ENCODE peak calls at places on chromosome 10, in nine cellular contexts. One of them, this sample, is unnamed.

GRCh38 chr10:119303886-119304285 is 96.5 kb downstream of the GRK5 start:
- DNase-seq in B cell: no peak
- DNase-seq in heart left ventricle: peak; percentile 18
- DNase-seq in cardiac fibroblast: no peak
- DNase-seq in progenitor cell of endocrine pancreas: no peak
- DNase-seq in WTC11: no peak
- DNase-seq in brain microvascular endothelial cell: no peak
- DNase-seq in neural crest cell: no peak
- DNase-seq in GM10248: no peak
- DNase-seq in this sample: peak; percentile 19

GRCh38 chr10:127145173-127145572 is 51.2 kb downstream of the INSYN2A start:
- DNase-seq in B cell: no peak
- DNase-seq in heart left ventricle: no peak
- DNase-seq in cardiac fibroblast: no peak
- DNase-seq in progenitor cell of endocrine pancreas: no peak
- DNase-seq in WTC11: no peak
- DNase-seq in brain microvascular endothelial cell: peak; percentile 63
- DNase-seq in neural crest cell: no peak
- DNase-seq in GM10248: no peak
- DNase-seq in this sample: no peak

GRCh38 chr10:5036511-5036910 is 32.9 kb upstream of the AKR1C2 start:
- DNase-seq in B cell: no peak
- DNase-seq in heart left ventricle: no peak
- DNase-seq in cardiac fibroblast: no peak
- DNase-seq in progenitor cell of endocrine pancreas: no peak
- DNase-seq in WTC11: no peak
- DNase-seq in brain microvascular endothelial cell: no peak
- DNase-seq in neural crest cell: no peak
- DNase-seq in GM10248: no peak
- DNase-seq in this sample: no peak

GRCh38 chr10:27822286-27822685 is 76.7 kb upstream of the MKX start:
- DNase-seq in B cell: no peak
- DNase-seq in heart left ventricle: no peak
- DNase-seq in cardiac fibroblast: peak; percentile 7
- DNase-seq in progenitor cell of endocrine pancreas: no peak
- DNase-seq in WTC11: no peak
- DNase-seq in brain microvascular endothelial cell: peak; percentile 50
- DNase-seq in neural crest cell: no peak
- DNase-seq in GM10248: no peak
- DNase-seq in this sample: no peak

GRCh38 chr10:16260388-16260787 is 176.4 kb upstream of the PTER start:
- DNase-seq in B cell: no peak
- DNase-seq in heart left ventricle: no peak
- DNase-seq in cardiac fibroblast: no peak
- DNase-seq in progenitor cell of endocrine pancreas: no peak
- DNase-seq in WTC11: no peak
- DNase-seq in brain microvascular endothelial cell: no peak
- DNase-seq in neural crest cell: no peak
- DNase-seq in GM10248: no peak
- DNase-seq in this sample: no peak

GRCh38 chr10:34097682-34098081 is 717.4 kb downstream of the PARD3 start:
- DNase-seq in B cell: no peak
- DNase-seq in heart left ventricle: no peak
- DNase-seq in cardiac fibroblast: no peak
- DNase-seq in progenitor cell of endocrine pancreas: no peak
- DNase-seq in WTC11: no peak
- DNase-seq in brain microvascular endothelial cell: no peak
- DNase-seq in neural crest cell: no peak
- DNase-seq in GM10248: no peak
- DNase-seq in this sample: no peak

GRCh38 chr10:90935581-90936292 is 14.8 kb upstream of the ANKRD1 start:
- DNase-seq in B cell: no peak
- DNase-seq in heart left ventricle: no peak
- DNase-seq in cardiac fibroblast: no peak
- DNase-seq in progenitor cell of endocrine pancreas: no peak
- DNase-seq in WTC11: no peak
- DNase-seq in brain microvascular endothelial cell: no peak
- DNase-seq in neural crest cell: no peak
- DNase-seq in GM10248: no peak
- DNase-seq in this sample: no peak

GRCh38 chr10:119377905-119378736 is 164.4 kb downstream of the RGS10 start:
- DNase-seq in B cell: no peak
- DNase-seq in heart left ventricle: peak; percentile 82
- DNase-seq in cardiac fibroblast: no peak
- DNase-seq in progenitor cell of endocrine pancreas: no peak
- DNase-seq in WTC11: no peak
- DNase-seq in brain microvascular endothelial cell: no peak
- DNase-seq in neural crest cell: no peak
- DNase-seq in GM10248: no peak
- DNase-seq in this sample: no peak

GRCh38 chr10:127408733-127409132 is 140.4 kb upstream of the NPS start:
- DNase-seq in B cell: no peak
- DNase-seq in heart left ventricle: no peak
- DNase-seq in cardiac fibroblast: no peak
- DNase-seq in progenitor cell of endocrine pancreas: no peak
- DNase-seq in WTC11: no peak
- DNase-seq in brain microvascular endothelial cell: no peak
- DNase-seq in neural crest cell: no peak
- DNase-seq in GM10248: no peak
- DNase-seq in this sample: no peak

GRCh38 chr10:15461353-15462108 is 90.4 kb upstream of the FAM171A1 start:
- DNase-seq in B cell: no peak
- DNase-seq in heart left ventricle: peak; percentile 26
- DNase-seq in cardiac fibroblast: peak; percentile 69
- DNase-seq in progenitor cell of endocrine pancreas: no peak
- DNase-seq in WTC11: no peak
- DNase-seq in brain microvascular endothelial cell: peak; percentile 69
- DNase-seq in neural crest cell: no peak
- DNase-seq in GM10248: no peak
- DNase-seq in this sample: no peak

GRCh38 chr10:49279015-49279880 is 19.7 kb upstream of the C10orf71 start:
- DNase-seq in B cell: no peak
- DNase-seq in heart left ventricle: no peak
- DNase-seq in cardiac fibroblast: no peak
- DNase-seq in progenitor cell of endocrine pancreas: no peak
- DNase-seq in WTC11: no peak
- DNase-seq in brain microvascular endothelial cell: no peak
- DNase-seq in neural crest cell: no peak
- DNase-seq in GM10248: no peak
- DNase-seq in this sample: no peak

GRCh38 chr10:28909875-28910274 is 232.6 kb downstream of the BAMBI start:
- DNase-seq in B cell: no peak
- DNase-seq in heart left ventricle: no peak
- DNase-seq in cardiac fibroblast: no peak
- DNase-seq in progenitor cell of endocrine pancreas: no peak
- DNase-seq in WTC11: no peak
- DNase-seq in brain microvascular endothelial cell: no peak
- DNase-seq in neural crest cell: no peak
- DNase-seq in GM10248: no peak
- DNase-seq in this sample: no peak

GRCh38 chr10:86035791-86036543 is 330.6 kb downstream of the GRID1 start:
- DNase-seq in B cell: no peak
- DNase-seq in heart left ventricle: peak; percentile 38
- DNase-seq in cardiac fibroblast: no peak
- DNase-seq in progenitor cell of endocrine pancreas: no peak
- DNase-seq in WTC11: no peak
- DNase-seq in brain microvascular endothelial cell: no peak
- DNase-seq in neural crest cell: no peak
- DNase-seq in GM10248: no peak
- DNase-seq in this sample: peak; percentile 66

GRCh38 chr10:3486346-3487065 is 298.5 kb downstream of the KLF6 start:
- DNase-seq in B cell: no peak
- DNase-seq in heart left ventricle: no peak
- DNase-seq in cardiac fibroblast: no peak
- DNase-seq in progenitor cell of endocrine pancreas: peak; percentile 46
- DNase-seq in WTC11: peak; percentile 83
- DNase-seq in brain microvascular endothelial cell: no peak
- DNase-seq in neural crest cell: no peak
- DNase-seq in GM10248: no peak
- DNase-seq in this sample: no peak

GRCh38 chr10:124586142-124586541 is 124.5 kb downstream of the LHPP start:
- DNase-seq in B cell: peak; percentile 30
- DNase-seq in heart left ventricle: no peak
- DNase-seq in cardiac fibroblast: no peak
- DNase-seq in progenitor cell of endocrine pancreas: no peak
- DNase-seq in WTC11: no peak
- DNase-seq in brain microvascular endothelial cell: no peak
- DNase-seq in neural crest cell: no peak
- DNase-seq in GM10248: no peak
- DNase-seq in this sample: no peak

DNA sequence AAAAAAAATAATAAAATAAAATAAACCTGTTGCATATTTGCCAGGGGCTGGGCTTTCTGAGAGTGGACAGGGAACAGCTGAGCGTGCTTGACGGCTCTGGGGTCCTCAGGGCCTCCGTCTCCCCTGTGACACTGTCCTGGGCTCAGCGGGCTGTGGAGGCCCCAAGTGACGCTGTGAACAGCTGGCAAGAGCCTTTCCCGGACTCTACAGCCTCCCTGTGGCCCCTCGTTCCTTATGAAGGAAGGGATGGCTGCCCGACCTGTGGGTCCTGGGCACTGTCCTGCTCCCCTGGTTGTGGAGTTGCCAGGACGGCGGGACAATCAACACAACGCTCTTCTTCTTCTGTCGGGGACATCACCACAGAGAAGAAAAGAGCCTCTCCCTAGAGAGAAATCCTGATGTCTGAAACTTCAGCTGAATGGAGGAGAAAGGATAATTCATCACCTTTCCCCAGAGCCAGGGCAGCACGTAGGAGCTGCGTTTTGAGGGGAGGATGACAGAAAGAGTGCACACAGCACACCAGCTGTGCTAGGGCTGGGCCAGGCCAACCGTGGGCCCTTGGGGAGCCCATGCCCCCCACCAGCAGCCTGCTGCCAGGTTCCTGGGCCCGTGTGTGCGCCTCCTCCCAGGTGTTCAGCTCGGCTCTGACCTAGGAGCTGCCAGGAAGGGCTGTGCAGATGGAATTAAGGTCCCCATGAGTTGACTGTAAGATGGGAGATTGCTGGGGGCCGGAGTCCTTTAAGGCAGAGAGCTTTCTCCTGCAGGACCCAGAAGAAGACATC is 45.5 kb downstream of the RBM17 start:
- DNase-seq in B cell: no peak
- DNase-seq in heart left ventricle: no peak
- DNase-seq in cardiac fibroblast: no peak
- DNase-seq in progenitor cell of endocrine pancreas: no peak
- DNase-seq in WTC11: no peak
- DNase-seq in brain microvascular endothelial cell: no peak
- DNase-seq in neural crest cell: no peak
- DNase-seq in GM10248: no peak
- DNase-seq in this sample: no peak
- TF ChIP-seq CTCF in B cell: no peak
- TF ChIP-seq CTCF in heart left ventricle: no peak
- TF ChIP-seq CTCF in cardiac fibroblast: no peak
- TF ChIP-seq CTCF in progenitor cell of endocrine pancreas: no peak
- TF ChIP-seq CTCF in WTC11: no peak
- TF ChIP-seq CTCF in brain microvascular endothelial cell: no peak
- TF ChIP-seq CTCF in neural crest cell: no peak
- TF ChIP-seq CTCF in GM10248: no peak
- TF ChIP-seq CTCF in this sample: no peak

GRCh38 chr10:31070691-31071090 is 39.0 kb upstream of the ZNF438 start:
- DNase-seq in B cell: no peak
- DNase-seq in heart left ventricle: no peak
- DNase-seq in cardiac fibroblast: no peak
- DNase-seq in progenitor cell of endocrine pancreas: no peak
- DNase-seq in WTC11: no peak
- DNase-seq in brain microvascular endothelial cell: no peak
- DNase-seq in neural crest cell: no peak
- DNase-seq in GM10248: no peak
- DNase-seq in this sample: no peak
- TF ChIP-seq CTCF in B cell: no peak
- TF ChIP-seq CTCF in heart left ventricle: no peak
- TF ChIP-seq CTCF in cardiac fibroblast: no peak
- TF ChIP-seq CTCF in progenitor cell of endocrine pancreas: no peak
- TF ChIP-seq CTCF in WTC11: no peak
- TF ChIP-seq CTCF in brain microvascular endothelial cell: no peak
- TF ChIP-seq CTCF in neural crest cell: no peak
- TF ChIP-seq CTCF in GM10248: no peak
- TF ChIP-seq CTCF in this sample: no peak

DNA sequence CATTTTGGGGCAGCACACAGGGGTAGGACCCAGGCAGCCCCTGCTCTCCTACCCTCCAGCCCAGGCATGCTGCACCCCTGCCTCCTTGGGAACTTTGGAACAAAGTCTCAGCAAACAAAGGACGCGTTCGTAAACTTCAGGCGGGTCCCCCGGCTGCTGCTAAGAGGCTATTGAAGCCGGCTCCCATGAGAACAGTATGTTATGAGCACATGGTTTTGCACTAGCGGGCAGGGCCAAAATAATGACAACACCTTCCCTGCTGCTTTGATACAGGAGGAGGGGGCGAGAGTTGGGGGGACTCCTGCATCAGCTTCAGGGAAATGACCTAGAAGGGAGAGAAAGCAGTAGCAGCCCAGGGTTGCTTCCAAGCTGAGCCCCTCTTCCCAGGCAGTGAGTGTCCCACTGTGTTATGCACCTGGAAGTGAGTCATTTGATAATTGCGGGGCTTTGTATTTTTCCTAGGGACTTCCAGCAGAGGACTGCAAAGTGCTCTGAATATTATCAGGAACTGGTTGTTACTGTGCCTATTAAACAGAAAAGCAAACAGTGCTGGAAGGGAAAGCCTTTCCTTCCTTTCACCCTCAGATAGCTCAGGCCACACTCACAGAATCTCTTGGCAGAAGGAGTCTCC is 6.9 kb downstream of the ITPRIP start:
- DNase-seq in B cell: no peak
- DNase-seq in heart left ventricle: peak; percentile 76
- DNase-seq in cardiac fibroblast: peak; percentile 74
- DNase-seq in progenitor cell of endocrine pancreas: no peak
- DNase-seq in WTC11: no peak
- DNase-seq in brain microvascular endothelial cell: peak; percentile 77
- DNase-seq in neural crest cell: no peak
- DNase-seq in GM10248: no peak
- DNase-seq in this sample: no peak
- TF ChIP-seq CTCF in B cell: no peak
- TF ChIP-seq CTCF in heart left ventricle: no peak
- TF ChIP-seq CTCF in cardiac fibroblast: no peak
- TF ChIP-seq CTCF in progenitor cell of endocrine pancreas: no peak
- TF ChIP-seq CTCF in WTC11: no peak
- TF ChIP-seq CTCF in brain microvascular endothelial cell: no peak
- TF ChIP-seq CTCF in neural crest cell: no peak
- TF ChIP-seq CTCF in GM10248: no peak
- TF ChIP-seq CTCF in this sample: no peak

DNA sequence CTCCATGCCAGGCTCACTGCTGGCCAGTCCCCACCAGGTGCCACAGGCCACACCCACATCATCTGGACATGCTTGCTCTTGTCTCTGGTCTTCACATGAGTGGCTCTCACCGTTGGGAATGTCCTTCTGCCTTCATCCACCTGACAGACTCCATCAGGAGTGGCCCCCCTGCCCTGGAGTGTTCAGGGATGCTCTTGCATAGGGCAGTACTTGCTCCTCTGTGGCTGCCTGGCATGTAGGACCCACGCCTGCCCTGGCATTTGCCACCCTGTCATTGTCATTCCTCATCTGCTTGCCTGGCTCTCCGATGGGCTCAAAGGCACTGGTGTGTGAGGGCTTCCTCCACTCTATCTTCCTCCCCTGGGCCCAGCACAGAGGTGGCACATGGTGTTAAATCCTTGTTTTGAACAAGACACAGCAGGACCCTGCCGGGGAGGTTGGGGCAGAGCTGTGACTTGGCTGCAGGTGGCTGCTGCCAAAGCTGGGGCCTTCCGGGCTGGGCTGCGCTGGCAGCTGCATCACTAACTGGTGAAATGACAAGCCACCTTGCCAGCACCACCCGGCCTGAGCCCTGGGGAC is 1.8 kb downstream of the SH2D4B start:
- DNase-seq in B cell: peak; percentile 76
- DNase-seq in heart left ventricle: no peak
- DNase-seq in cardiac fibroblast: no peak
- DNase-seq in progenitor cell of endocrine pancreas: no peak
- DNase-seq in WTC11: no peak
- DNase-seq in brain microvascular endothelial cell: no peak
- DNase-seq in neural crest cell: no peak
- DNase-seq in GM10248: no peak
- DNase-seq in this sample: no peak
- TF ChIP-seq CTCF in B cell: no peak
- TF ChIP-seq CTCF in heart left ventricle: no peak
- TF ChIP-seq CTCF in cardiac fibroblast: no peak
- TF ChIP-seq CTCF in progenitor cell of endocrine pancreas: no peak
- TF ChIP-seq CTCF in WTC11: no peak
- TF ChIP-seq CTCF in brain microvascular endothelial cell: no peak
- TF ChIP-seq CTCF in neural crest cell: no peak
- TF ChIP-seq CTCF in GM10248: no peak
- TF ChIP-seq CTCF in this sample: no peak

This sample was measured in psoas muscle.